ENCODE peak calls at places on chromosomes 5 and 9, in six cellular contexts. L is A549, J is transverse colon, F is K562, P is suprapubic skin, U is sigmoid colon. E is an unnamed sample.

GRCh38 chr9:92414566-92414965 is 9.7 kb downstream of the OMD start:
- DNase-seq in L (no peak), J (no peak), F (no peak), P (no peak), U (no peak), E (no peak)

GRCh38 chr5:121189569-121190305 is 661.9 kb upstream of the FTMT start:
- DNase-seq in L (peak; percentile 19), J (no peak), F (no peak), P (no peak), U (no peak), E (no peak)

GRCh38 chr5:35058395-35058794 is 10.6 kb upstream of the AGXT2 start:
- DNase-seq in L (no peak), J (no peak), F (no peak), P (no peak), U (no peak), E (no peak)

GRCh38 chr5:43729846-43730478 is 127.0 kb downstream of the NNT start:
- DNase-seq in L (peak; percentile 12), J (no peak), F (no peak), P (no peak), U (no peak), E (no peak)

GRCh38 chr9:34508463-34508862 is 14.3 kb downstream of the ENHO start:
- DNase-seq in L (no peak), J (no peak), F (no peak), P (no peak), U (peak; percentile 17), E (no peak)

GRCh38 chr9:129491486-129491855 is 129.4 kb downstream of the C9orf50 start:
- DNase-seq in L (no peak), J (peak; percentile 56), F (no peak), P (peak; percentile 86), U (peak; percentile 93), E (peak; percentile 78)

GRCh38 chr5:178152491-178153444 is 917 bp downstream of the NHP2 start:
- DNase-seq in L (no peak), J (no peak), F (no peak), P (no peak), U (no peak), E (no peak)

GRCh38 chr9:86163503-86163902 is 64.1 kb upstream of the GOLM1 start:
- DNase-seq in L (no peak), J (no peak), F (no peak), P (no peak), U (no peak), E (no peak)

GRCh38 chr5:125372694-125373621 is 626.5 kb upstream of the ZNF608 start:
- DNase-seq in L (no peak), J (no peak), F (no peak), P (no peak), U (no peak), E (no peak)

GRCh38 chr5:2879701-2880100 is 128.2 kb upstream of the IRX2 start:
- DNase-seq in L (no peak), J (no peak), F (no peak), P (no peak), U (no peak), E (no peak)

GRCh38 chr9:8816361-8816760 is 1016.8 kb upstream of the DMAC1 start:
- DNase-seq in L (no peak), J (no peak), F (no peak), P (no peak), U (no peak), E (no peak)

DNA sequence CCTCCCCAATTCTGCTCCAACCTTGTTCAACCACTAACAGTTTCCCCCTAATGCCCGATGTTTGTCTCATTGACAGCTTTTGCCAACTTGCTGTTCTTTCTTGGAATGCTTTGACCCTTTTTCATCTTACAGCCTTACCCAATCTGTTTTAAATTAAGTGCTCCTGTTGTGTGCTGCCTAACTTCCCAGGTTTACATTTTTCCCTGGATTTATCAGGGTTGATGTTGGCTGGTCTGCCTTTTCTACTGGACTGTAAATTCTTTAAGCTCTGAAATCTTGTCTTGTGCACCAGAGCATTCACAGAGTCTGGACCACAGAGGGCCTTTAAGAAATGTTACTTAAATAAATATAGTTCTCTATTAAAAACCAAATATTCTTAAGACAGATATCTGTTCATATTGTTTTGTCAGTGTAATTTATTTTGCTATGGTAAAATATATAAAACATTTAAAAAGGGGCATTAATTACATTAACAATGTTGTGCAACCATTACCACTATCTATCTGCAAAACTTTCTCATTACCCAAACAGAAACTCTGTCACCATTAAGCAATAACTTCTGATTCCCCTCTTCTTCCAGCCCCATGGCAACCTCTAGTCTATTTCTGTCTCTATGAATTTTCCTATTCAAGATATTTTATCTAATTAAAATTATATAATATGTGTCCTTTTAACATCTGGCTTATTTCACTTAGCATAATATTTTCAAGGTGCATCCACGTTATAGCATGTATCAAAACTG is 73.0 kb downstream of the OSTF1 start:
- DNase-seq in L (no peak), J (no peak), F (no peak), P (no peak), U (no peak), E (no peak)
- H3K27ac ChIP-seq in L (no peak overlapping the region), J (no peak overlapping the region), F (no peak overlapping the region), P (no peak overlapping the region), U (no peak overlapping the region), E (no peak overlapping the region)

GRCh38 chr5:141882594-141883183 is 4.5 kb upstream of the PCDH1 start:
- DNase-seq in L (no peak), J (peak; percentile 35), F (no peak), P (no peak), U (no peak), E (no peak)

GRCh38 chr5:141881886-141882285 is 3.7 kb upstream of the PCDH1 start:
- DNase-seq in L (no peak), J (no peak), F (no peak), P (no peak), U (no peak), E (no peak)

GRCh38 chr5:141878771-141879759 is 855 bp upstream of the PCDH1 start:
- DNase-seq in L (peak; percentile 91), J (peak; percentile 94), F (peak; percentile 74), P (peak; percentile 94), U (peak; percentile 94), E (peak; percentile 93)

GRCh38 chr5:141879941-141880738 is 1.9 kb upstream of the PCDH1 start:
- DNase-seq in L (no peak), J (no peak), F (no peak), P (no peak), U (no peak), E (no peak)

DNA sequence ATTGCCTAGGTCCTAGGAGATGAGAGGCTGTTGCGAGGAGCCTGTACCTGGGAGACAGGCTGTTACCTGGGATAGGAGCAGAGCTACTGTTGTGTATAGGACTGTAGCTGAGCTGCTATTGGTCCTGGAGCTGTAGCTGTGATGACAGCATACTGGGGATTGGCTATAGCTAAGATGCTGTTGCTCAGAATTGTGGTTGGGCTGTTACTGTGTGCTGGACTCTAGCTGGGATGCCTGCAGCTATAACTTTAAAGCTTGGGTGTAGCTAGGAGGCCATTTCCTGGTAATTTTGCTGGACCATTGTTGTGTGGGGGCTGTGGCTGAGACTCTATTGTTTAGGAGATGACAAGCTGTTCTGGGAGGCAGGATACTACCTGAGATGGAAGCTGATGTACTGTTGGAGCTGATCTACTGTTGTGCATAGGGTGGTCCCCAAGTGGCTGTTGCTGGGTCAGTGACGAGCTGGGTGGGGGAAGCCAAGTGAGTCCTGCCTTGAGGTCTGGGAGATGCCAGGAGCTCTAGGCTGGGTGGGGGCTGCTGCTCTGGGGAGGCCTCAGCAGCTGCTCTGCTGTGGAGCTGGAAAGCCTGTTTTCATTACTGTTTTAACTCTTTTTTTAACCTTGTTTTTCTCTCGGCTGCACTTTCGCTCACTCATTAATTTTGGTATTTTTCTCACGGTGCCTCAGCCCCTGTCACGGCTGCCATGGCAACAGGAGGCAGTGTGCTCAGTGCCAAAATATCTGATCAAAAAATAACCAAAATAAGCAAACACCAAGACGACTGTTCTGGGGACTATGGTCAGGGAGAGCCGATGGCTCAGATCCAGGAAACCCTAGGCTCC is 3.0 kb upstream of the PCDH1 start:
- DNase-seq in L (no peak), J (no peak), F (no peak), P (no peak), U (no peak), E (no peak)
- TF ChIP-seq EP300 in L (no peak), J (no peak), F (no peak), P (no peak), U (no peak), E (no peak)

GRCh38 chr9:126805546-126806262 is 864 bp downstream of the ZBTB43 start:
- DNase-seq in L (peak; percentile 38), J (peak; percentile 74), F (peak; percentile 78), P (peak; percentile 74), U (peak; percentile 70), E (peak; percentile 69)

GRCh38 chr9:126804696-126805545 is at the start of gene ZBTB43:
- DNase-seq in L (peak; percentile 95), J (peak; percentile 98), F (peak; percentile 97), P (peak; percentile 99), U (peak; percentile 98), E (peak; percentile 98)

GRCh38 chr9:126799051-126799450 is 5.8 kb upstream of the ZBTB43 start:
- DNase-seq in L (no peak), J (no peak), F (no peak), P (no peak), U (peak; percentile 26), E (no peak)

GRCh38 chr9:126804198-126804695 is 593 bp upstream of the ZBTB43 start:
- DNase-seq in L (no peak), J (no peak), F (no peak), P (no peak), U (peak; percentile 32), E (no peak)

GRCh38 chr9:126802343-126803059 is 2.3 kb upstream of the ZBTB43 start:
- DNase-seq in L (no peak), J (no peak), F (no peak), P (no peak), U (no peak), E (no peak)
- H3K27ac ChIP-seq in L (no peak overlapping the region), J (no peak overlapping the region), F (no peak overlapping the region), P (no peak overlapping the region), U (no peak overlapping the region), E (no peak overlapping the region)

GRCh38 chr9:126152622-126153362 is 173.8 kb upstream of the MVB12B start:
- DNase-seq in L (no peak), J (no peak), F (no peak), P (no peak), U (no peak), E (no peak)

GRCh38 chr9:126149661-126150060 is 177.0 kb upstream of the MVB12B start:
- DNase-seq in L (no peak), J (no peak), F (no peak), P (no peak), U (no peak), E (peak; percentile 1)

GRCh38 chr9:126151671-126152050 is 175.0 kb upstream of the MVB12B start:
- DNase-seq in L (no peak), J (peak; percentile 21), F (no peak), P (no peak), U (no peak), E (peak; percentile 16)

GRCh38 chr9:126150411-126151030 is 176.1 kb upstream of the MVB12B start:
- DNase-seq in L (no peak), J (no peak), F (no peak), P (no peak), U (no peak), E (peak; percentile 2)

DNA sequence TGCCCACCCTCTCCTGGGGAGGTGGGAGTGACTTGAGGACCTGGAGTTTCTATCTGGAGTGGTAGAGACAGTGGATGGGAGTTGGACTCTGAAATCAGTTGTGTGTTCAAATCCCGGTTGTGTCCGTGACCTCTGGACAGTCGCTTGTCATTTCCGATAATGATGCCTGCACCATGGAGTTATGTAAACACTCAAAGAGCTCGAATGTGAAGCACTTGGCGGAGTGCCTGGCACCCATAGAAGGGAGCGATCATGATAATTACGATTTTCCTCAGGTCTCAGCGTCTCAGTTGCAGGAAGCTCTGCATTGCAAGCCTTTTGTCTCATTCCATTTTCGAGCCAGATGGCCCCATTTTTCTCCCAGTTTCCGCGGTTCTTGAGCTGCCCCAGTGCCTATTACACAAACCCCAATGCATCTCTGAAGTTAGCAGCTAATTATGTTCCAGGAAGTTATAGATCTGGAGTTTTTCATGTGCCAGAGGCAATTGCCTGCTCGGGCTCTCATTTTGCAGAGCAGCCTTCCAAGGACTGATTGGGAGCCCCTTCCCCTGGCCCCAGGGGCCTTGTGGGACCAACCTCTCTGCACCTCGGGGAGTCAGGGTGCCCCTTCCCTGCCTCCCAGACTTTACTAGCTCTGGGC is 175.5 kb upstream of the MVB12B start:
- DNase-seq in L (no peak), J (peak; percentile 51), F (no peak), P (no peak), U (no peak), E (peak; percentile 21)
- TF ChIP-seq EP300 in L (no peak), J (no peak), F (no peak), P (no peak), U (no peak), E (no peak)